ENCODE peak calls at places on chromosomes 2 and 18, in four cellular contexts. U is WTC11, X is A549, P is heart left ventricle. L is an unnamed sample.

GRCh38 chr18:61569176-61569892 is 236.1 kb downstream of the CDH20 start:
- DNase-seq in U (no peak), X (no peak), P (peak), L (no peak)

GRCh38 chr2:149817206-149817605 is 229.6 kb upstream of the MMADHC start:
- DNase-seq in U (no peak), X (no peak), P (no peak), L (no peak)

GRCh38 chr2:51103205-51103604 is 71.3 kb upstream of the NRXN1 start:
- DNase-seq in U (peak), X (no peak), P (peak), L (peak)

GRCh38 chr2:102060792-102061191 is 69.0 kb downstream of the IL1R2 start:
- DNase-seq in U (no peak), X (no peak), P (no peak), L (no peak)

GRCh38 chr2:103669579-103669978 is 907.7 kb downstream of the TMEM182 start:
- DNase-seq in U (no peak), X (no peak), P (no peak), L (peak)

GRCh38 chr18:8744656-8745055 is 39.3 kb downstream of the MTCL1 start:
- DNase-seq in U (no peak), X (no peak), P (no peak), L (no peak)

GRCh38 chr2:59096952-59097351 is 855.8 kb upstream of the FANCL start:
- DNase-seq in U (no peak), X (no peak), P (no peak), L (no peak)

GRCh38 chr2:8544786-8545631 is 136.8 kb upstream of the ID2 start:
- DNase-seq in U (peak), X (peak), P (peak), L (peak)

GRCh38 chr2:50863856-50864255 is 168.1 kb downstream of the NRXN1 start:
- DNase-seq in U (no peak), X (no peak), P (no peak), L (no peak)

GRCh38 chr18:46070683-46071614 is 1.1 kb downstream of the PSTPIP2 start:
- DNase-seq in U (no peak), X (no peak), P (no peak), L (no peak)

GRCh38 chr2:57278451-57278850 is 768.2 kb upstream of the VRK2 start:
- DNase-seq in U (no peak), X (no peak), P (no peak), L (no peak)

GRCh38 chr2:112465373-112465772 is 16.6 kb upstream of the TTL start:
- DNase-seq in U (no peak), X (peak), P (no peak), L (no peak)
- TF ChIP-seq CTCF in U (peak), X (no peak), P (no peak), L (no peak)

DNA sequence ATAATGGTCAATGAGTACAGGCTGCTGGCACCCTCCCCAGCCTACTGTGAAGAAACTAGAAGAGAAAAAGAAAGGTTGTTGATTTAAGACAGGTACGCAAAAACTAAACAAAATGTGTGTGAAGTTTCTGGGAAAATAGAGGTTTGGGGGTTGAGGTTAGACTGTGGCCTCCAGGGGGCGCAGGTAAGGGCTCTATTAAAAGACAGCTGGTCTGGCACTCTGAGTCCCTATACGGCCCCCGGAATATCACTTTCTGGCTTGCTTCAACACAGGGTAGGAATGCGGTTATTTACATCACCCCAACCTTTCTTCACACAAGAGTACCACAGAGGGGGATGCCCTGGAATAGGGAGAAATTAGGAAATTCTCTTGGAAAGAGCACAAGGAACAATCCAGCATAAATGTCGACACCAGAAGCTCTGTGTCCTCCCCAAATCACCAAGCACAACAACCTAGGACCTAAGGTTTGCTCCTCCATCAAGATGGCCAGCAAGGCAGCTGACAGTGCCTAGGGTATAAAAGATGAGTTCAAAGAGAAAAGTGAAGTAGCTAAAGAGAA is 480.8 kb upstream of the KLHL29 start:
- DNase-seq in U (peak), X (peak), P (peak), L (peak)
- TF ChIP-seq CTCF in U (peak), X (peak), P (peak), L (peak)

DNA sequence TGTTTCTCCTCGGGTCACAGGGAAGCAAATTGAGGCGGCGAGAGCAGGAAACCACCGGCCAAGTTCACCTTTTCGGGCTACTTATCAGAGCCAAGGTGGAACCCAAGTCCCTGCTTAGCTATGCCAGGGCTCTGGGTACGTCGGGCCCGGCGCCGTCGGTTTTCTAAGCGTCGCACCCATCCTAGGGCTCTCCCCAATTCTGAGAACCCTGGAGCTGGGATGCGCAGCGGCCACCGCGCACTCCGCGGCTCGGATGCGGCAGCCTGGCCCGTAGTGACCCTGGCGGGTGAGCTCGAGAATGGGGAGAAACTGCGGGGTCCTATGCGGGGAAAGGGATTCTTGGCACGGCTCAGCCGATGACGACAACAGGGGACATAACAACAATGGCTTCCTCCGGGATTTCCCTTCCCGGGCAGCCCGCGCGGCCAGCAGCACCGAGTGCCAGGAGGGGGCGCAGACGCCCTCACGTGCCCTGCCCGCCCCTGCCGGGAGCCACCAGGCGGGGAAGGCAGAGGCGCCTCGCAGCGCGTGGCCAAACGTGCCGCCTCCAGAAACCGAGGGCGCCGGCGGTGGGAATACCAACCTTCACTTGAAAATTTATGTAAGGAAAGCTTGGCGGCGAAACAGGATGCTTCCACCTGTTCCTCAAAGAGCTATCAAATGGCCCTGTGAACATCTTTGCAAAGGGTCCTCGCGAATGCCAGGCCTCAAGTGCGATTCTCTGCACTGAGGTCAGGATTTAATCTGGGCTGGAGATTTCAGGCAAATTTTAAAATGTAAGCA is 2.1 kb upstream of the SLC30A3 start:
- DNase-seq in U (peak), X (peak), P (peak), L (peak)
- TF ChIP-seq CTCF in U (peak), X (peak), P (peak), L (peak)

DNA sequence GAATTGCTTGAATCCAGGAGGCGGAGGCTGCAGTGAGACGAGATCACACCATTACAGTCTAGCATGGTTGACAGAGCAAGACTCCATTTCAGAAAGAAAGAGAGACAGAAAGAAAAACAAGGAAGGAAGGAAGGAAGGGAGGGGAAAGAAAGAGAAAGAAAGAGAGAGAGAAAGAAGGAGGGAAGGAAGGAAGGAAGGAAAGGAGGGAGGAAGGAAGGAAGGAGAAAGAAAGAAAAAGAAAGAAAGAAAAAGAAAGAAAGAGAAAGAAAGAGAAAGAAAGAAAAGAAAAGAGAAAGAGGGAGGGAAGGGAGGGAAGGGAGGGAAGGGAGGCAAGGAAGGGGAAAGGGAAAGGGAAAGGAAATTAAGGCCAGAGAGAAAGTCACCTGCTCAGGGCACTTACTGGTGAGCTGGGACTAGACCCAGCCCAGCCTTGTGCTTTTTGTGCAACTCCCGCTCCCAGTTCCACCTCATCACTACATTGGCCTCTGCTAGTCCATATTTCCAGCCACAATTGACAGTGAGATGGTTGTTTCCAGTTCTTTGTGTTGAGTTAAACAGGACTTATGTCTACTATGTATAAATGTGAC is 35.7 kb downstream of the MOGAT1 start:
- DNase-seq in U (no peak), X (no peak), P (no peak), L (no peak)
- TF ChIP-seq CTCF in U (no peak), X (no peak), P (no peak), L (no peak)

DNA sequence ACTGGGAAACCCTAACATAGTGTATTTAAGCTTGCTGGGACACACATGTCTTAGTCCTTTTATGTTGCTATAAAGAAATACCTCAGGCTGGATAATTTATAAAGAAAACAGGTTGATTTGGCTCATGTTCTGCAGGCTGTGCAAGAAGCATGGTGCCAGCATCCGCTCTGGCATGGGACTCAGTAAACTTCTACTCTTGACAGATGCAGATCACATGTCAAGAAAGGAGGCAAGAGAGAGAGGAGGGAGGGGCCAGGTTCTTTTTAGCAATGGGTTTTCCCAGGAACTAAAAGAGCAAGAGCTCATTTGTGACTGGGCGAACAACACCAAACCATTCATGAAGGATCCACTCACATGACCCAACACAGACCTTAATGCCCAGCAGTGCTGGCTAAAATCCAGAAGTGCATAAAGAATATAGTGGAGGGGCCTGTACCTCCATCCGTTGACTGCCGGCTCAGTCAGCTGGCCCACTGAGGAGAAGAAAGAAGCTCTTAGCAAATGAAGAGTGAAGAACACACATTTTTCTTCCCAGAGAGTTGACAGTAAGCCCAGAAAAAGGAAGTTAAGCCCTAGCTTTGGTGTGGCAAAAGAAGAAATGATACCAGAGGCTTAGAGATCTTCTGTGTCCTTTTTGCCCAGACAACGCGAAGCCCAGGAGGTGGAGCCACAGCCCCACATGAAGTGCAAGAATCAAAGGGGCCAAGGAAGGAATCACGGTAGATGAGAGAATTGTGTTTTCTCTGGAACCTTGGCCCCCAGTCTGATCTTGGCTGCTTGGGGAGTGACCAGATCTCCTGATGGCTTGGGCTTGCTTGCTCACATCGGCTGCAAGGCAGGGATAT is 183.5 kb upstream of the FAM98A start:
- DNase-seq in U (peak), X (no peak), P (no peak), L (no peak)
- TF ChIP-seq CTCF in U (no peak), X (no peak), P (peak), L (no peak)

GRCh38 chr2:24276349-24276899 is 83.9 kb downstream of the ITSN2 start:
- DNase-seq in U (no peak), X (no peak), P (no peak), L (no peak)
- TF ChIP-seq CTCF in U (no peak), X (no peak), P (no peak), L (no peak)